ENCODE peak calls at places on chromosomes 6 and 20, in ten cellular contexts. H is RWPE1, M is kidney epithelial cell, W is thoracic aorta, E is body of pancreas, C is WTC11, F is mammary epithelial cell, Q is foreskin fibroblast, O is HCT116, K is omental fat pad. P is an unnamed sample.

GRCh38 chr6:145025488-145025887 is 709.8 kb downstream of the EPM2A start:
- DNase-seq in K (no peak), F (no peak), E (no peak), W (no peak), Q (no peak), H (no peak), M (no peak), C (no peak), O (no peak), P (no peak)

GRCh38 chr6:33428219-33428890 is 8.5 kb downstream of the SYNGAP1 start:
- DNase-seq in Q (no peak), C (no peak), K (no peak), E (peak), F (peak), O (no peak), M (no peak), W (no peak), H (peak), P (no peak)

GRCh38 chr6:121791396-121792315 is 356.2 kb downstream of the GJA1 start:
- DNase-seq in O (no peak), M (no peak), F (no peak), W (no peak), Q (no peak), E (no peak), C (peak), K (no peak), H (no peak), P (no peak)

GRCh38 chr20:35523298-35523888 is 6.1 kb downstream of the C20orf173 start:
- DNase-seq in W (no peak), E (peak), Q (no peak), O (no peak), K (no peak), F (peak), C (peak), M (no peak), H (peak), P (peak)

GRCh38 chr20:58650181-58650775 is 805 bp upstream of the STX16 start:
- DNase-seq in W (no peak), C (no peak), O (no peak), E (peak), M (no peak), F (no peak), Q (no peak), H (no peak), K (no peak), P (peak)

GRCh38 chr6:109370336-109370735 is 11.9 kb downstream of the CD164 start:
- DNase-seq in E (no peak), H (no peak), Q (no peak), K (no peak), C (no peak), M (no peak), W (no peak), F (no peak), O (no peak), P (no peak)

GRCh38 chr6:25694366-25694765 is 42.4 kb downstream of the SCGN start:
- DNase-seq in W (no peak), H (no peak), E (no peak), M (no peak), K (no peak), C (no peak), F (peak), O (no peak), Q (no peak), P (no peak)

GRCh38 chr6:3372912-3373554 is 83.8 kb downstream of the SLC22A23 start:
- DNase-seq in K (no peak), O (no peak), W (no peak), F (no peak), H (no peak), M (no peak), E (no peak), Q (no peak), C (no peak), P (no peak)

GRCh38 chr6:3687847-3688246 is 63.7 kb downstream of the PXDC1 start:
- DNase-seq in M (no peak), C (no peak), H (no peak), O (no peak), Q (no peak), W (no peak), E (no peak), K (no peak), F (no peak), P (no peak)

GRCh38 chr6:1790684-1791083 is 181.0 kb downstream of the FOXC1 start:
- DNase-seq in F (no peak), Q (no peak), K (no peak), O (no peak), W (no peak), H (no peak), M (no peak), C (no peak), E (no peak), P (no peak)

GRCh38 chr6:35599761-35600658 is 87.3 kb upstream of the TULP1 start:
- DNase-seq in O (no peak), C (no peak), W (no peak), F (no peak), H (no peak), E (no peak), M (no peak), K (no peak), Q (no peak), P (no peak)

GRCh38 chr6:139536751-139537617 is 162.5 kb upstream of the CITED2 start:
- DNase-seq in M (no peak), O (no peak), W (no peak), C (no peak), E (peak), K (no peak), H (no peak), F (no peak), Q (no peak), P (no peak)

GRCh38 chr20:32823737-32824588 is 4.2 kb downstream of the MAPRE1 start:
- DNase-seq in K (no peak), O (no peak), E (no peak), H (no peak), M (no peak), F (no peak), Q (peak), W (no peak), C (no peak), P (no peak)

GRCh38 chr6:53029761-53030160 is 34.7 kb upstream of the GSTA4 start:
- DNase-seq in E (no peak), K (no peak), O (no peak), H (no peak), Q (no peak), W (no peak), M (no peak), C (no peak), F (no peak), P (peak)

GRCh38 chr20:37347891-37348642 is 2.1 kb downstream of the SRC start:
- DNase-seq in F (no peak), C (no peak), M (no peak), W (no peak), H (no peak), Q (no peak), E (no peak), K (no peak), O (no peak), P (no peak)

GRCh38 chr6:34151321-34152041 is 5.6 kb upstream of the GRM4 start:
- DNase-seq in K (no peak), C (peak), M (no peak), O (no peak), F (no peak), W (no peak), E (no peak), H (no peak), Q (no peak), P (no peak)

GRCh38 chr6:54992789-54993188 is 146.2 kb downstream of the FAM83B start:
- DNase-seq in K (no peak), F (no peak), O (no peak), E (peak), W (no peak), M (no peak), C (peak), Q (no peak), H (no peak), P (no peak)

GRCh38 chr6:84860954-84861353 is 96.6 kb upstream of the TBX18 start:
- DNase-seq in M (no peak), Q (peak), H (no peak), E (no peak), K (no peak), O (no peak), C (no peak), W (no peak), F (no peak), P (no peak)

GRCh38 chr20:61345656-61346055 is 93.6 kb downstream of the CDH4 start:
- DNase-seq in H (no peak), E (no peak), O (no peak), M (no peak), K (no peak), Q (no peak), C (no peak), W (no peak), F (no peak), P (no peak)

GRCh38 chr6:19603716-19604115 is 233.5 kb upstream of the ID4 start:
- DNase-seq in E (no peak), O (no peak), K (no peak), M (no peak), W (no peak), C (no peak), H (no peak), F (no peak), Q (no peak), P (no peak)

GRCh38 chr20:10447028-10447427 is 11.9 kb downstream of the SLX4IP start:
- DNase-seq in C (no peak), F (peak), H (peak), E (peak), Q (no peak), O (peak), K (no peak), M (no peak), W (no peak), P (no peak)

GRCh38 chr20:49032455-49032854 is 13.7 kb upstream of the CSE1L start:
- DNase-seq in Q (no peak), E (no peak), O (no peak), F (no peak), M (no peak), H (no peak), W (no peak), C (no peak), K (no peak), P (no peak)

GRCh38 chr6:111764238-111765182 is 108.7 kb downstream of the FYN start:
- DNase-seq in M (no peak), Q (no peak), E (no peak), K (no peak), H (no peak), F (no peak), O (no peak), C (no peak), W (no peak), P (no peak)

GRCh38 chr20:19073584-19074198 is 138.8 kb upstream of the SLC24A3 start:
- DNase-seq in O (no peak), K (no peak), H (no peak), M (no peak), E (no peak), Q (no peak), C (peak), W (no peak), F (no peak), P (no peak)
- TF ChIP-seq CTCF in O (peak), K (no peak), H (peak), M (peak), E (no peak), Q (no peak), C (peak), W (no peak), F (peak), P (peak)

GRCh38 chr6:10256113-10256690 is 158.7 kb downstream of the TFAP2A start:
- DNase-seq in K (no peak), E (no peak), F (no peak), M (no peak), O (peak), H (peak), C (no peak), Q (peak), W (no peak), P (no peak)
- TF ChIP-seq CTCF in K (no peak), E (no peak), F (peak), M (peak), O (peak), H (no peak), C (peak), Q (peak), W (no peak), P (peak)

GRCh38 chr6:134451529-134451928 is 133.6 kb upstream of the SGK1 start:
- DNase-seq in K (no peak), W (no peak), F (no peak), E (no peak), H (no peak), C (peak), Q (no peak), M (no peak), O (no peak), P (no peak)
- TF ChIP-seq CTCF in K (no peak), W (no peak), F (no peak), E (no peak), H (no peak), C (no peak), Q (no peak), M (peak), O (no peak), P (no peak)

DNA sequence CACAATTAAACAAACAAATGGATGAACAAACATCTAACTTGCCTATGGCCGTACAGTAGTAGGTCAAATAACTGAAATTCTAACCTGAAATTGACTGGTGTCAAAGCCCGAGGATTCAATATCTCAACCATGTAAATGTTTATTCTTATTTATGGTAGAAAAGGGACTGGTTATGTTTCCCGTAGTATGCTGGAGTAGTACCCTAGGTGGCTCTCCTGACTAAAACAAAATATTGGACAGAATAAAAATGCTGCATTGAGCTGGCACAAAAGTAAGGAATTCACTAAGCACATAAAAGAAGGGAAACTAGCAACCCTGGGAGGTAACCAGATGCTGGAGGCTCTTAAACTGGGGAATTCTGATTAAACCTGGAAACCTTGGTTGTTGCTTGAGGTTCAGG is 117.1 kb upstream of the PREP start:
- DNase-seq in F (peak), W (no peak), M (no peak), Q (no peak), E (no peak), H (no peak), C (no peak), K (no peak), O (no peak), P (no peak)
- TF ChIP-seq CTCF in F (peak), W (no peak), M (no peak), Q (no peak), E (no peak), H (no peak), C (no peak), K (no peak), O (no peak), P (no peak)

DNA sequence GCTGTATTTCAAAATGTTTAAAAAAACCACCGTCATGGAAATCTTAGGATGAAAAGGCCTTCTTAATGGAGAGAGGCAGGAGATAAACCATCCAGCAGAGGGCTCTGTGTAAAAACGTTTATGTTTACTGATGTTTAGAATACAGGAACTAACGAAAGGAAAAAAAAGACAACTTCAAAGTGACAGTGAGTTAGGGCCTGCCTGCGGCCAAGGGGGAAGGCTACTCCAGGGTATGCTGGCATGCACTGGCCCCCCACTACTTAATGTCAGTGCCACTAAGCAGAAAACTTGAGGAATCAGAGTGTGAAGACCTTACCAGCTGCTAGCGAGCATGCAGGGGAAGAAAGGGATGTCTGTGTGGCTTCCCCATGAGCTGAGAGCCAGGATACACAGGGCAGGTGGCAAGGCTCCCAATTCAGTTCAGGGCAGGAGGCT is 47.7 kb downstream of the AKAP7 start:
- DNase-seq in Q (no peak), C (no peak), K (no peak), M (no peak), H (no peak), O (no peak), E (no peak), W (no peak), F (no peak), P (no peak)
- TF ChIP-seq CTCF in Q (peak), C (no peak), K (no peak), M (peak), H (no peak), O (peak), E (peak), W (no peak), F (peak), P (peak)

DNA sequence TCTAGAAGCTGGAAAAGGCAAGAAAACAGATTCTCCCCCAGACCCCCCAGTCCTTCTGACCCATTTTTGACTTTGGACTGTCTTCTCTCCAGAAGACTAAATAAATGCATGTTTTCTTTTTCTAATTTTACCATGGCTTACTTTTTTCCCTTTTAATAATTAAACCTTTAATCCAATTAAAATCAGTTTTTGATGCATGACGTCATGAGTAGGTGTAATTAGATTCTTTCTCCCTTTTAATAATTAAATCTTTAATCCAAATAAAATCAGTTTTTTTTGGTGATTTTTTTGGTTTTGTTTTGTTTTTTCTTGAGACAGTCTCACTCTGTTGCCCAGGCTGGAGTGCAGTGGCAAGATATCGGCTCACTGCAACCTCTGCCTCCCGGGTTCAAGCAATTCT is 13.2 kb upstream of the NCOA5 start:
- DNase-seq in K (no peak), F (no peak), E (no peak), H (no peak), Q (no peak), M (no peak), W (no peak), C (no peak), O (no peak), P (no peak)
- TF ChIP-seq CTCF in K (no peak), F (no peak), E (no peak), H (no peak), Q (no peak), M (no peak), W (no peak), C (no peak), O (no peak), P (no peak)

GRCh38 chr20:25549172-25549865 is 36.0 kb downstream of the NINL start:
- DNase-seq in M (no peak), E (no peak), H (no peak), O (no peak), W (no peak), Q (no peak), K (no peak), F (no peak), C (no peak), P (no peak)

GRCh38 chr20:25549866-25550477 is 35.4 kb downstream of the NINL start:
- DNase-seq in F (no peak), H (no peak), C (no peak), K (no peak), Q (no peak), W (no peak), E (no peak), M (no peak), O (no peak), P (no peak)

GRCh38 chr20:25553819-25554296 is 31.5 kb downstream of the NINL start:
- DNase-seq in C (no peak), Q (peak), K (no peak), O (no peak), M (no peak), W (no peak), F (no peak), E (no peak), H (no peak), P (no peak)

GRCh38 chr20:25552977-25553376 is 32.4 kb downstream of the NINL start:
- DNase-seq in E (no peak), F (no peak), M (no peak), K (no peak), H (no peak), C (no peak), W (no peak), Q (no peak), O (no peak), P (no peak)

DNA sequence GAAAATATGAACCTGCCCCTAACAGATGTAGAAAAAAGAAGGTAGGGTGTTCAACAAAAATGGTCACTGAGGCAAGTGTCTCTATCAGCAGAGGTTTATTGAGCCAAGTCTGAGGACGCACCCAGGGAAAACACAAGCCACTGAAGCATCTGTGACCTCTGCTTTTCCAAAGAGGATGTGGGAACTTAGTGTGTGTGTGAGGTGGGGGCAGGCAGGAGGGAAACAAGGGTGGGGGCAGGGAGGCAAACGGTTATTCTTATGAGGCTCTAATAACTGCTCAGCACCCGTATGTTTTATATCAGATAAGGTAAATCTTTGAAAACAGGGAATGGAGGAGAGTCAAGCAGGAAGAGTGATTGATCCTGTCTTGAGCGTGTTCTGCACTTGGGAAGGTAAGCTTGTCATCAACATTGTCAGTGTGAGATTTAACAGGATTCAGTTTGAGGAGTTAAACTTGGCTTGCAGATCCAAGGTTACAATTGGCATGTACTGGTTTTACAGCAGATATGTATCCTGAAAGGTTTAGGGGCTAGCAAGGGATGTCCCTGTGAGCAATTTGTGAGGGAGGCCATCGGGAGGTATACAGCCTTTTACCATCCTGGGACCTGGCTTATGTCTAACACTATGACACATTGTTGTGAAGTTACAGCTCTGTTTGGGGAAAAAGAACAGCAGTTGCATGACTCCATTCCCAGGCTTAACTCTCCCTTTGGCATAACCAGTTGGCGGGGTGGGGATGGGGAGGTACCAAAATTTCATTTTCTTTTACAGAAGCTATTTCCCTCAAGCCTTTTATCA is 33.7 kb downstream of the NINL start:
- DNase-seq in Q (no peak), W (no peak), C (no peak), E (no peak), K (no peak), M (no peak), H (no peak), O (no peak), F (no peak), P (no peak)
- TF ChIP-seq CTCF in Q (no peak), W (no peak), C (no peak), E (no peak), K (no peak), M (no peak), H (no peak), O (no peak), F (no peak), P (no peak)

GRCh38 chr20:14619411-14619810 is 282.0 kb upstream of the FLRT3 start:
- DNase-seq in E (no peak), H (no peak), F (no peak), M (no peak), O (no peak), W (no peak), Q (no peak), C (no peak), K (no peak), P (no peak)

GRCh38 chr20:14617123-14617522 is 279.7 kb upstream of the FLRT3 start:
- DNase-seq in O (no peak), W (no peak), F (peak), E (no peak), M (peak), C (no peak), H (no peak), K (no peak), Q (no peak), P (no peak)

DNA sequence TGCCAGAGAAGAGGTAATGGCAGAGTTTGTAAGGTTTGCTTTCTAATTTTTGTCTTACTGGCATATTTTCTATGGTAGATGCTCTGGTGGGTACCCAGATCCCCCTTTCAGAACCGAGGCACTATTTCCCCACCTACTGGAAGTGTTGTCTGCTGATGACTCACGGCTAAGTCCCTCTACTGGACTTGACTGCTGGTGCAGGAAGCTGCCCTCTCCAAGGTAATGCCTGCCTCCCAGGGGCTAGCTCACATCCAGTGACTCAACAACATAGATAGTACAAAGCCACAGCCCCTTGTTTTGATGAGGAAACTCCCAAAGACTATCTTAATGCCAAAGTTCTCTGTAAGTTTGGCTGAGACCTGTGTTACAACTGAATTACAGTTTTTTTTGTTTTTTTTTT is 285.4 kb upstream of the FLRT3 start:
- DNase-seq in M (peak), W (no peak), K (no peak), Q (peak), O (peak), H (peak), C (peak), F (peak), E (no peak), P (no peak)
- TF ChIP-seq CTCF in M (peak), W (no peak), K (no peak), Q (no peak), O (no peak), H (no peak), C (no peak), F (peak), E (no peak), P (no peak)